ENCODE peak calls at places on chromosomes 1 and 21, in six cellular contexts. L, F, M, A, P and O are unnamed samples.

GRCh38 chr1:222331340-222331739 is 216.6 kb downstream of the HHIPL2 start:
- DNase-seq in P (peak), M (no peak), F (no peak), A (peak), L (no peak), O (no peak)

GRCh38 chr1:167489581-167490340 is 28.6 kb downstream of the CD247 start:
- DNase-seq in F (no peak), P (no peak), M (no peak), L (peak), A (no peak), O (no peak)

GRCh38 chr1:116842654-116843053 is 67.1 kb upstream of the PTGFRN start:
- DNase-seq in F (no peak), M (no peak), P (no peak), L (no peak), A (no peak), O (no peak)

GRCh38 chr1:223215026-223215425 is 72.0 kb upstream of the TLR5 start:
- DNase-seq in F (no peak), L (no peak), P (no peak), A (no peak), M (no peak), O (no peak)

GRCh38 chr1:28066393-28067154 is 21.8 kb downstream of the EYA3 start:
- DNase-seq in P (no peak), F (no peak), L (no peak), A (no peak), M (no peak), O (no peak)

GRCh38 chr1:47813970-47814369 is 183.2 kb downstream of the TRABD2B start:
- DNase-seq in L (no peak), M (no peak), F (no peak), P (no peak), A (no peak), O (no peak)

GRCh38 chr1:232029297-232029696 is 402.7 kb downstream of the DISC1 start:
- DNase-seq in P (no peak), L (no peak), M (no peak), A (no peak), F (no peak), O (no peak)

GRCh38 chr1:13807213-13807612 is 107.2 kb downstream of the PRDM2 start:
- DNase-seq in M (no peak), L (peak), F (no peak), P (no peak), A (no peak), O (peak)

GRCh38 chr1:93578433-93578830 is 103.2 kb downstream of the BCAR3 start:
- DNase-seq in L (no peak), P (no peak), A (no peak), F (no peak), M (no peak), O (no peak)

GRCh38 chr1:171424494-171424893 is 60.8 kb upstream of the PRRC2C start:
- DNase-seq in A (no peak), F (no peak), L (no peak), M (no peak), P (no peak), O (no peak)

GRCh38 chr1:162386292-162387225 is 5.0 kb downstream of the C1orf226 start:
- DNase-seq in L (no peak), F (no peak), A (no peak), P (no peak), M (no peak), O (no peak)

GRCh38 chr1:118081387-118081786 is 103.6 kb downstream of the SPAG17 start:
- DNase-seq in M (no peak), P (no peak), A (no peak), L (no peak), F (no peak), O (no peak)

GRCh38 chr1:43038232-43038929 is 79.7 kb upstream of the SLC2A1 start:
- DNase-seq in F (no peak), A (no peak), P (no peak), M (no peak), L (no peak), O (no peak)

GRCh38 chr21:35400233-35400939 is 351.3 kb upstream of the RUNX1 start:
- DNase-seq in M (no peak), P (peak), L (no peak), F (no peak), A (no peak), O (no peak)

GRCh38 chr1:153509729-153510354 is 25.9 kb downstream of the S100A6 start:
- DNase-seq in P (no peak), A (no peak), L (peak), F (no peak), M (peak), O (peak)

GRCh38 chr1:215682232-215682631 is 115.1 kb downstream of the KCTD3 start:
- DNase-seq in P (no peak), L (no peak), M (no peak), A (no peak), F (no peak), O (no peak)
- TF ChIP-seq CTCF in P (no peak), L (no peak), M (peak), A (no peak), F (peak), O (no peak)

GRCh38 chr1:226645279-226645976 is 93.7 kb downstream of the ITPKB start:
- DNase-seq in L (no peak), A (no peak), M (no peak), P (no peak), F (peak), O (no peak)

GRCh38 chr1:226643167-226643566 is 94.6 kb downstream of the STUM start:
- DNase-seq in M (no peak), L (no peak), A (no peak), F (peak), P (peak), O (no peak)

GRCh38 chr1:226644541-226645176 is 94.4 kb downstream of the ITPKB start:
- DNase-seq in M (no peak), F (peak), P (peak), A (no peak), L (no peak), O (peak)

GRCh38 chr1:226642421-226642820 is 93.9 kb downstream of the STUM start:
- DNase-seq in F (peak), L (no peak), A (no peak), P (no peak), M (no peak), O (no peak)

DNA sequence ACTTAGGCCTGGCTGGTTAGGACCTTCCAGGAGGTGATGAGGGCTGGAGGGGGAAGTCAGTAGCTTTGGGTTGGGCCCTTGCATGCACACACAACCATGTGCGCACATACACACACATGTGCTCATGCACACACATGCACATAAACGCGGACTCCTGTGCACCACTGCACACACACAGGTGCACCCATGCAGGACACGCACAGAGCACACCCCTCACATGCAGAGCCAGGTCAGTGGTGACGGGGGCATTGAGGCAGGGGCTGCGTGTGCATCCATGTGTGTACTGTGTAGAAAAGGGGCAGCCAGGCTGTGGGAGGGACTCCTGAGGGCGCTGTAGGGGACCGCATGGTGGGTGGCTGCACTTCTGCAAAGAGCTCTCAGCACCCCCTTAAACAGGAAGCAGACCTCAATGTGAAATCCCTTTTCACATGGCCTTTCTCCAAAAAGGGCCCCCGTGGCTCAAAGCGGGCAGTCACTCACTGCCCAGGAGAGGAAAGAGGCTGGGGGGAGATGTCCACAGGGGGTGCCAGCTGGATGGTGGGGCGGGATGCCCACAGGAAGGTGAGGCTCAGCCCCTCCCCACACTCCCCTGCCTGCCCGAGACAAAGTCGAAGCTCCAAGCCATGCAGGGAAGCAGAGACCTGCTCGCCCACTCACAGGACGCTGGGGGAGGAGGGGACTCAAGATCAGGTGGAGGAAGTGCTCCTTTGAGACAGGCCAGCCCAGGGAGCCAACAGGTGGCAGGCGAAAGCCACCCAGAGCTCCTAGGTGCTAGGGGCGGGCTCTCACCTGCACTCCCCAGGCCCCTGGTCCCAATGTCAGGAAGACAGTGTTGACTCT is 95.2 kb downstream of the ITPKB start:
- DNase-seq in P (no peak), M (no peak), A (no peak), L (no peak), F (peak), O (no peak)
- TF ChIP-seq CTCF in P (no peak), M (no peak), A (no peak), L (no peak), F (no peak), O (no peak)

GRCh38 chr21:34018910-34019309 is 54.5 kb upstream of the MRPS6 start:
- DNase-seq in L (no peak), A (no peak), F (no peak), M (no peak), P (no peak), O (no peak)

GRCh38 chr21:34020934-34021553 is 52.3 kb upstream of the MRPS6 start:
- DNase-seq in P (peak), A (no peak), M (no peak), L (no peak), F (no peak), O (no peak)

GRCh38 chr21:34019402-34019801 is 54.0 kb upstream of the MRPS6 start:
- DNase-seq in A (no peak), M (no peak), F (no peak), L (no peak), P (no peak), O (no peak)

GRCh38 chr21:34021726-34022125 is 51.7 kb upstream of the MRPS6 start:
- DNase-seq in P (peak), F (no peak), M (no peak), A (no peak), L (no peak), O (no peak)

GRCh38 chr21:34020005-34020847 is 53.2 kb upstream of the MRPS6 start:
- DNase-seq in P (peak), L (no peak), F (no peak), M (no peak), A (no peak), O (peak)
- TF ChIP-seq CTCF in P (no peak), L (no peak), F (peak), M (no peak), A (no peak), O (peak)

GRCh38 chr1:2134232-2134603 is 60.4 kb downstream of the FAAP20 start:
- DNase-seq in L (no peak), F (no peak), M (no peak), A (no peak), P (no peak), O (no peak)

GRCh38 chr1:2133879-2134215 is 60.7 kb downstream of the FAAP20 start:
- DNase-seq in F (peak), M (no peak), A (no peak), L (no peak), P (no peak), O (no peak)

GRCh38 chr1:2133039-2133878 is 61.3 kb downstream of the FAAP20 start:
- DNase-seq in A (peak), P (peak), L (peak), M (no peak), F (peak), O (peak)

GRCh38 chr1:2130871-2131289 is 63.7 kb downstream of the FAAP20 start:
- DNase-seq in F (peak), P (no peak), A (no peak), L (no peak), M (no peak), O (no peak)

DNA sequence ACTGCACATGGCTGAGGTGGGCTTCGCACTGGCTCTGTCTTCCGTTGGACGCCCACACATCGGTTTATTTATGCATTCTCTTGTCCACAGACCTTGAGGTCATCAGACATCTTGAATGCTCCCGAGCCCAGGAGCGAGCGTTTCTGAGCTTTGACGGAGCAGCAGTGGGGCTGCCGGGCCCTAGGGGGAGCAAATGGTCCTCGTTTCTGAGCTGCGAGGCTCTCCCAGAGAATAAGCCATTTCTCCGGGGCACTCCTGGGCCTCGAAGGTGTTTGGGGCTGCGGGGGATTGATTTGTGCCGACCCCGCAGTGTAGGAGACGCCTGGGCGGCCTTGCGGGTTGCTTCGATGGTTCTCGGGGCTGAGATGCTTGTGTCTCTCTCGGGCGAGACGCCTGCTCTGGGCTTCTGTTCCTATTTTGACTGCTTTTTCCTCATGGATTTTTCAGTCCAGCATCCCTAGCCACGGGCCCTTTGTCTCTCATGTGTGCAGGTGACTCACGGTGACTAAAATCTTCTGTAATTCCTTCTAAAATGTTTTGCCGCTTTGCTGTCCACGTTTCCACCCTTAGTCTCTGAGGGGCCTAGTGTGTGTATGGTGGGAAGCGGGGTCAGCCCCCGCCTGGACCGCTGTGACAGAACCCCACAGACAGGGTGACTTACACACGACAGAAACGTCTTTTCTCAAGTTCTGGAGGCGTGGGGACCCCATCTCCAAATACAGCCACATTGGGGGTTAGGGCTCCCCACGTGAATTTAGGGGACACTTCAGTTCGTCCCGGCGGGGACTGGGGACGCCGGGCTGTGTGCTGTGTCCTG is 62.1 kb downstream of the FAAP20 start:
- DNase-seq in L (peak), M (no peak), P (peak), A (no peak), F (peak), O (no peak)
- TF ChIP-seq CTCF in L (peak), M (peak), P (peak), A (peak), F (peak), O (no peak)

DNA sequence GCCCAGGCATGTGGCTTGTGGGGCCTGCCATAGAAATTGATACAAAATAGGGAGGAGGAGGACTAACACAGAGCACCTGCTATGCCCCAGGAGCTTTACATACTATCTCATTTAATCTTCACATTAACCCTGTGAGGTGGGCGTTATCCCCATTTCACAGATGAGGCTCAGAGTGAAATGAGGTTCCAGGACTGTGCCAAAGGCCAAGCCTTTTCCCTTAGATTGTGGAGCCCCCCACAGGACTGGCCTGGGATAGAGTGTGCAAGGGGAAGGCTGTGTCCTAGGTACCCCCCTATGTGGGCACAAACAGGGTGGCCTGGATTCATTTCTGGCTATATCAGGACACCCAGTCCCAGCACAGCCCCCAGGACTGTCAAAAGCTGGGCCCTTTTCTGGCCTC is 2.2 kb upstream of the DDOST start:
- DNase-seq in P (no peak), A (no peak), L (no peak), M (no peak), F (no peak), O (no peak)
- TF ChIP-seq CTCF in P (no peak), A (peak), L (no peak), M (no peak), F (no peak), O (no peak)

GRCh38 chr1:240171907-240172306 is 80.2 kb downstream of the FMN2 start:
- DNase-seq in P (no peak), F (no peak), L (no peak), M (no peak), A (no peak), O (no peak)

GRCh38 chr1:240170245-240170644 is 78.6 kb downstream of the FMN2 start:
- DNase-seq in A (no peak), L (no peak), F (no peak), M (no peak), P (no peak), O (no peak)

GRCh38 chr1:240170806-240171205 is 79.1 kb downstream of the FMN2 start:
- DNase-seq in P (no peak), F (no peak), L (no peak), A (no peak), M (no peak), O (no peak)

GRCh38 chr1:240164742-240165141 is 73.1 kb downstream of the FMN2 start:
- DNase-seq in A (no peak), F (no peak), M (no peak), L (no peak), P (no peak), O (no peak)

GRCh38 chr1:240169188-240169587 is 77.5 kb downstream of the FMN2 start:
- DNase-seq in L (no peak), M (no peak), A (no peak), F (no peak), P (peak), O (no peak)
- TF ChIP-seq CTCF in L (no peak), M (peak), A (peak), F (peak), P (peak), O (no peak)

GRCh38 chr1:17265162-17265561 is 16.3 kb downstream of the PADI3 start:
- DNase-seq in M (no peak), L (no peak), F (no peak), A (no peak), P (peak), O (no peak)
- TF ChIP-seq CTCF in M (no peak), L (no peak), F (no peak), A (peak), P (no peak), O (no peak)